ENCODE peak calls at places on chromosomes 2 and 18, in five cellular contexts. I is esophagus squamous epithelium, W is cardiac fibroblast, L is astrocyte of the spinal cord, M is AG09309. J is an unnamed sample.

GRCh38 chr2:36461039-36461681 is 105.6 kb downstream of the CRIM1 start:
- DNase-seq in I (no peak), W (peak), L (peak), M (peak), J (peak)

GRCh38 chr2:139773720-139774277 is 993.6 kb upstream of the NXPH2 start:
- DNase-seq in I (no peak), W (no peak), L (no peak), M (no peak), J (no peak)

GRCh38 chr2:8457092-8457481 is 224.8 kb upstream of the ID2 start:
- DNase-seq in I (no peak), W (no peak), L (no peak), M (no peak), J (no peak)

GRCh38 chr2:69278366-69278765 is 108.7 kb downstream of the GFPT1 start:
- DNase-seq in I (no peak), W (no peak), L (peak), M (no peak), J (no peak)

GRCh38 chr2:119476301-119477117 is 44.9 kb downstream of the TMEM37 start:
- DNase-seq in I (no peak), W (peak), L (peak), M (no peak), J (no peak)

GRCh38 chr2:165572155-165572554 is 102.7 kb downstream of the CSRNP3 start:
- DNase-seq in I (no peak), W (no peak), L (no peak), M (no peak), J (no peak)

GRCh38 chr2:238848941-238849853 is 1.3 kb downstream of the TWIST2 start:
- DNase-seq in I (no peak), W (peak), L (peak), M (no peak), J (no peak)

GRCh38 chr2:71786291-71787107 is 333.1 kb downstream of the DYSF start:
- DNase-seq in I (no peak), W (no peak), L (no peak), M (no peak), J (no peak)

GRCh38 chr2:141323571-141323970 is 807.2 kb downstream of the LRP1B start:
- DNase-seq in I (no peak), W (no peak), L (no peak), M (no peak), J (peak)

GRCh38 chr2:236663267-236663666 is 93.6 kb downstream of the ACKR3 start:
- DNase-seq in I (no peak), W (no peak), L (peak), M (no peak), J (no peak)

GRCh38 chr2:47996808-47997207 is 90.5 kb upstream of the FBXO11 start:
- DNase-seq in I (no peak), W (no peak), L (no peak), M (no peak), J (no peak)

GRCh38 chr2:39266139-39266805 is 22.5 kb upstream of the CDKL4 start:
- DNase-seq in I (no peak), W (peak), L (no peak), M (no peak), J (no peak)

GRCh38 chr2:162245051-162245450 is 1.8 kb upstream of the FAP start:
- DNase-seq in I (no peak), W (peak), L (peak), M (no peak), J (no peak)

GRCh38 chr2:8802741-8803140 is 34.7 kb downstream of the KIDINS220 start:
- DNase-seq in I (no peak), W (no peak), L (no peak), M (no peak), J (no peak)

GRCh38 chr2:27765621-27766286 is 5.8 kb upstream of the MRPL33 start:
- DNase-seq in I (no peak), W (peak), L (no peak), M (no peak), J (peak)

GRCh38 chr2:238370482-238371372 is 50.4 kb downstream of the TRAF3IP1 start:
- DNase-seq in I (no peak), W (peak), L (peak), M (no peak), J (no peak)

GRCh38 chr2:12006841-12007240 is 260.4 kb downstream of the LPIN1 start:
- DNase-seq in I (no peak), W (peak), L (peak), M (no peak), J (no peak)

GRCh38 chr2:100408104-100408503 is 9.4 kb downstream of the CHST10 start:
- DNase-seq in I (no peak), W (no peak), L (no peak), M (no peak), J (no peak)

GRCh38 chr2:85945576-85945975 is 56.8 kb upstream of the ST3GAL5 start:
- DNase-seq in I (no peak), W (no peak), L (no peak), M (no peak), J (no peak)

GRCh38 chr18:6409933-6410332 is 4.8 kb downstream of the L3MBTL4 start:
- DNase-seq in I (no peak), W (no peak), L (no peak), M (no peak), J (no peak)

GRCh38 chr18:79528846-79529245 is 133.1 kb downstream of the NFATC1 start:
- DNase-seq in I (no peak), W (peak), L (peak), M (peak), J (peak)

GRCh38 chr2:200752835-200753234 is 58.9 kb upstream of the BZW1 start:
- DNase-seq in I (no peak), W (no peak), L (no peak), M (no peak), J (no peak)

GRCh38 chr2:200756618-200757321 is 54.9 kb upstream of the BZW1 start:
- DNase-seq in I (no peak), W (peak), L (peak), M (peak), J (peak)

GRCh38 chr2:200761168-200761715 is 50.5 kb upstream of the BZW1 start:
- DNase-seq in I (no peak), W (no peak), L (peak), M (no peak), J (no peak)

GRCh38 chr2:200758341-200758740 is 53.4 kb upstream of the BZW1 start:
- DNase-seq in I (no peak), W (no peak), L (no peak), M (no peak), J (no peak)

DNA sequence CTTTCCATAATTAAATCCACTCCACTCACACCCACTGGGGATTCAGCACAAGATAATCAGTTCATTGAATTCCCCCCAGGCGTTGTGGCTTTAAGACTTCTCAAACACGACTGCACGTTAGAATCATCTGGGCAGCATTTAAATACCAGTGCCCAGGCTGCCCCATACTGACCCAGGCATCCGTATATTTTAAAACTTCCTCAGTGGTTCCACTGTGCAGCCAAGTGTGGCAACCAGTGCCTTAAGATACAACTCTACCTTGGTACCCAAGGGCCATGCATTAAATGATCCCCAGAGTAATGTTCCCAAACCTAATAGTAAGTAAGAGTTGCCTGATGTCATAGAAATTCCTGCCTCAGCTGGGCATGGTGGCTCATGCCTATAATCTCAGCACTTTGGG is 54.3 kb upstream of the BZW1 start:
- DNase-seq in I (no peak), W (no peak), L (no peak), M (no peak), J (no peak)
- H3K4me3 ChIP-seq in I (no peak), W (no peak), L (no peak), M (no peak), J (no peak)

GRCh38 chr2:175004980-175005832 is at the start of gene CHN1:
- DNase-seq in I (peak), W (peak), L (peak), M (peak), J (no peak)
- TF ChIP-seq CTCF in I (no peak), W (no peak), L (no peak), M (no peak), J (no peak)

GRCh38 chr18:32460046-32460785 is 10.5 kb downstream of the GAREM1 start:
- DNase-seq in I (no peak), W (no peak), L (no peak), M (no peak), J (no peak)

GRCh38 chr18:32450026-32450681 is 20.5 kb downstream of the GAREM1 start:
- DNase-seq in I (no peak), W (no peak), L (no peak), M (no peak), J (no peak)

GRCh38 chr18:32450874-32451273 is 19.8 kb downstream of the GAREM1 start:
- DNase-seq in I (no peak), W (no peak), L (no peak), M (no peak), J (no peak)

GRCh38 chr18:32455346-32455745 is 15.3 kb downstream of the GAREM1 start:
- DNase-seq in I (no peak), W (no peak), L (no peak), M (no peak), J (no peak)

GRCh38 chr18:32454667-32455066 is 16.0 kb downstream of the GAREM1 start:
- DNase-seq in I (no peak), W (peak), L (no peak), M (no peak), J (no peak)
- H3K4me3 ChIP-seq in I (no peak), W (no peak), L (no peak), M (no peak), J (no peak)

DNA sequence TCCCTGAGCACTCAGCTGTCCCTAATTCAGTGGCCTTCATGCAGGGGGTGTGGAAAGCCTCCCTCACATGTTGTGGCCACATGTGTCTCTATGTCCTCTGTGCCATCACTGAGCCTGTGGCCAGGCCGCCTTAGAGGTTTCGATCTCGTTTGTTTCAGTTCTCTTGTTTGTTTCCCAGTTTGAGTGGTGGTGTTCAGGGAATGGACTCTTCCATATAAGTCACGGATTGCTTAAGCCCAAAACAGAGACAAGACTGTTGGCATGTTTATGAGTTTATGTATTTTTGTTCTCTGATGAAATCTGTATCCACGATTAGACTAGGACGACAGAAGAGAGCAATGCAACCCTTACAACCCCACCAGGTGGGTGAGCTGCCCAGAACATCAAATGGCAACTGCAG is 134.5 kb downstream of the CCBE1 start:
- DNase-seq in I (no peak), W (no peak), L (no peak), M (no peak), J (no peak)
- TF ChIP-seq CTCF in I (no peak), W (no peak), L (no peak), M (no peak), J (no peak)

DNA sequence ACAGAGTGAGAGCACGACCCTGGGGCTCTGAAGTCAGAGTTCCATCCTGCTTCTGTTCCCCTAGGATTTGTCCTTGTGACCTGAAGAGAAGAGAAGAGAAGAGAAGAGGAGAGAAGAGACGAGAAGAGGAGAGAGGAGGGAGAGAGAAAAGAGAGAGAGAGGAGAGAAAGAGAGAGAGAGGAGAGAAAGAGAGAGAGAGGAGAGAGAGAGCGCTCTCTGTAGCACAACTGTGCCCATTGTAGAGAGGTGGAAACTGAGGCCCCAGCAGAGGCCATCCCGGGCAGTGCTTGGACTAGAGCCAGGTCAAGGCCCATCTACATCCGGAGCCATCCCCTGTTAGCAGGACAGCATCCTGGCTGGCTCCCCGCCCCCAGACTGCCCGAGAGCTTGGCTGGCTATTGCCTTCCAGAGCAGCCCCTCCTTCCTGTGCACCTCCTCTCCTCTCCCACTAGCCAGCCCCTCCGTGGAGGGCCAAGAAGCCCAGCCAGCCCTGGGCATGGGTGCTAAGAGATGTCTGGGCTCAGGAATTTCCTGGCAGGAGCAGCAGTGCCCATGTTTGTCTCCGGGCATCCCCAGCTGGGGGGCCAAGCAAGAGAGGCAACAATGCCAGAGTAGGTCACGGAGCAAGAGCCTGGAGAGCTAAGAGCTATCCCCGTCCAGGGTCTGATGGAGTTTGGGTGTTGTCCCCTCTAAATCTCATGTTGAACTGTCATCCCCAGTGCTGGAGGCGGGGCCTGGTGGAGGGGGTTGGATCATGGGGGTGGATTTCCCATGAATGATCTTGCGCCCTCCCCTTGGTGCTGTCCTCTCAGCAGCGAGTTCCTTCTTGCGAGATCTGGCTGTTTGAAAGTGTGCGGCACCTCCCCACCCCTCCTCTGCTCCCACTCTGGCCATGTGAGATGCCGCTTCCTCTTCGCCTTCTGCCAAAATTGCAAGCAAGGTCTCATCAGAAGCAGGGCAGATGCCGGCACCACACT is 18.2 kb upstream of the GPR55 start:
- DNase-seq in I (no peak), W (no peak), L (peak), M (no peak), J (no peak)
- H3K4me3 ChIP-seq in I (no peak), W (no peak), L (peak), M (no peak), J (no peak)

GRCh38 chr2:175371378-175371777 is 189.9 kb upstream of the ATP5MC3 start:
- DNase-seq in I (no peak), W (no peak), L (no peak), M (no peak), J (no peak)

GRCh38 chr2:175363719-175364118 is 182.2 kb upstream of the ATP5MC3 start:
- DNase-seq in I (no peak), W (no peak), L (no peak), M (no peak), J (no peak)

GRCh38 chr2:175366814-175367213 is 185.3 kb upstream of the ATP5MC3 start:
- DNase-seq in I (no peak), W (peak), L (peak), M (peak), J (peak)
- TF ChIP-seq CTCF in I (peak), W (peak), L (peak), M (peak), J (peak)

GRCh38 chr2:40516604-40517003 is 64.7 kb upstream of the SLC8A1 start:
- DNase-seq in I (no peak), W (no peak), L (no peak), M (no peak), J (no peak)

GRCh38 chr2:40507429-40507828 is 55.5 kb upstream of the SLC8A1 start:
- DNase-seq in I (no peak), W (no peak), L (no peak), M (no peak), J (no peak)

GRCh38 chr2:40511661-40512213 is 59.8 kb upstream of the SLC8A1 start:
- DNase-seq in I (no peak), W (peak), L (peak), M (peak), J (no peak)

DNA sequence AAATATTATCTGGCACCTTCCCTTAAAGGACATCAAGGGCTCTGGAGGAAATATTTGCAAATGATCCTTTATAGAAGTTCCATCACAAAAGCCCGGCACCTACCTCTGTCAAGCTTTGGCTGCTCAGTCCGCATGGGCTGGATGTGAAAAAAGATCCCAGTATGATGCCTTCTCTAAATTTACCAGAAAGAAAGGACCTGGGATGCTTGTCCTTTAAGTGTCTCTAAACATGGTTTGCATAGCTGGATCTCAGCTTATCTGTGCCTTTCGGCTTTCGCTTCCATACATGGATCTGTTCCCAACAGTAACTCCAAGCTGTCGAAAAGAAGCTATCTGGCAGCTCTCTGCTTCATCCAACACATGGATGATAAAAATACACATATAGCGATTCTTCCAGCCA is 60.4 kb upstream of the SLC8A1 start:
- DNase-seq in I (no peak), W (no peak), L (no peak), M (no peak), J (no peak)
- H3K4me3 ChIP-seq in I (peak), W (peak), L (no peak), M (no peak), J (no peak)